ENCODE peak calls at places on chromosomes 12 and 14, in nine cellular contexts. M, K, H, Q, P, C, U, O and W are unnamed samples.

GRCh38 chr12:82176761-82177490 is 181.3 kb downstream of the CCDC59 start:
- DNase-seq in M (no peak), K (peak), H (no peak), Q (no peak), P (no peak), C (no peak), U (no peak), O (no peak), W (no peak)

GRCh38 chr14:55062517-55063351 is 11.3 kb downstream of the MAPK1IP1L start:
- DNase-seq in M (no peak), K (no peak), H (no peak), Q (peak), P (no peak), C (no peak), U (no peak), O (no peak), W (peak)

GRCh38 chr12:67921286-67921685 is 68.0 kb upstream of the IFNG-AS1 start:
- DNase-seq in M (peak), K (peak), H (no peak), Q (no peak), P (no peak), C (no peak), U (no peak), O (no peak), W (no peak)

GRCh38 chr12:93839076-93839475 is 161.9 kb downstream of the CRADD start:
- DNase-seq in M (peak), K (no peak), H (no peak), Q (no peak), P (peak), C (no peak), U (no peak), O (peak), W (no peak)

GRCh38 chr12:106342397-106343212 is 14.9 kb upstream of the POLR3B start:
- DNase-seq in M (peak), K (peak), H (no peak), Q (peak), P (peak), C (peak), U (no peak), O (peak), W (peak)

GRCh38 chr14:99412122-99413061 is 68.3 kb downstream of the SETD3 start:
- DNase-seq in M (no peak), K (peak), H (no peak), Q (no peak), P (peak), C (no peak), U (no peak), O (peak), W (no peak)

GRCh38 chr12:85350356-85350755 is 70.3 kb downstream of the ALX1 start:
- DNase-seq in M (no peak), K (no peak), H (no peak), Q (no peak), P (no peak), C (no peak), U (no peak), O (no peak), W (no peak)

GRCh38 chr12:68042212-68042699 is 53.0 kb downstream of the IFNG-AS1 start:
- DNase-seq in M (no peak), K (peak), H (no peak), Q (no peak), P (peak), C (no peak), U (peak), O (peak), W (no peak)

GRCh38 chr14:92651793-92652382 is 96.5 kb downstream of the LGMN start:
- DNase-seq in M (no peak), K (no peak), H (no peak), Q (no peak), P (no peak), C (no peak), U (peak), O (no peak), W (peak)

GRCh38 chr14:101105045-101105444 is 201.5 kb upstream of the RTL1 start:
- DNase-seq in M (no peak), K (no peak), H (no peak), Q (no peak), P (no peak), C (no peak), U (no peak), O (no peak), W (no peak)

GRCh38 chr14:22098435-22098834 is 424.8 kb upstream of the OR4E1 start:
- DNase-seq in M (no peak), K (no peak), H (no peak), Q (no peak), P (no peak), C (no peak), U (no peak), O (no peak), W (no peak)

GRCh38 chr14:22096511-22096890 is 422.9 kb upstream of the OR4E1 start:
- DNase-seq in M (no peak), K (no peak), H (no peak), Q (no peak), P (no peak), C (no peak), U (no peak), O (no peak), W (no peak)

GRCh38 chr14:22097072-22097471 is 423.5 kb upstream of the OR4E1 start:
- DNase-seq in M (no peak), K (no peak), H (no peak), Q (no peak), P (no peak), C (no peak), U (no peak), O (no peak), W (no peak)

GRCh38 chr14:22097606-22098292 is 424.1 kb upstream of the OR4E1 start:
- DNase-seq in M (no peak), K (no peak), H (no peak), Q (no peak), P (no peak), C (no peak), U (no peak), O (no peak), W (no peak)

GRCh38 chr14:22099942-22100763 is 426.5 kb upstream of the OR4E1 start:
- DNase-seq in M (peak), K (peak), H (peak), Q (peak), P (peak), C (peak), U (peak), O (peak), W (peak)
- TF ChIP-seq CTCF in M (peak), K (peak), H (peak), Q (peak), P (peak), C (peak), U (peak), O (peak), W (no peak)

DNA sequence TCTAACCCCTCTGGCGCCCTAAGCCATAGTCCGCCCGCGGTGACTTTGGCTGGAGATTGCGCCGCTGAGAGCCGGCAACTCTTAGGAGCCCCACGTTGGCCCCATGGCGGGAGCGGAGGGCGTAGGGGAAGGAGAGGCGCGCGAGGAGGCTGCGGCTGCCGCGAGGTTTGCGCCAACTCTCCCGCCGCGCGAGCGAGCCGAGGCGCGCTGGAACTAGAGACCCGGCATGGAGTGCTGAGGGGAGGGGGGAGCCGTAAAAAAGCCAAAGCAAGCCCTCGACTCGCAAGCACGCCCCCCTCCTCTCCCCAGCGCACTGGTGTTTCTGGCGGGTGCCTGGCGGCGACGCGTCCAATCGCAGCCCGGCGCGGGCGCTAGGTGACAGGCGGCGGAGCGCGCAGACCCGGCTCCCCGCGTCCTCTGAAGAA is at the start of gene SYT10:
- DNase-seq in M (no peak), K (peak), H (peak), Q (no peak), P (peak), C (peak), U (no peak), O (no peak), W (no peak)
- TF ChIP-seq CTCF in M (no peak), K (no peak), H (no peak), Q (no peak), P (no peak), C (no peak), U (no peak), O (no peak), W (no peak)

GRCh38 chr14:32033516-32033915 is 43.6 kb upstream of the ARHGAP5 start:
- DNase-seq in M (no peak), K (no peak), H (no peak), Q (no peak), P (no peak), C (no peak), U (no peak), O (no peak), W (peak)
- TF ChIP-seq CTCF in M (no peak), K (no peak), H (no peak), Q (no peak), P (no peak), C (no peak), U (no peak), O (no peak), W (no peak)

GRCh38 chr12:115109863-115110262 is 425.9 kb upstream of the TBX3 start:
- DNase-seq in M (peak), K (no peak), H (no peak), Q (no peak), P (no peak), C (no peak), U (no peak), O (no peak), W (no peak)
- TF ChIP-seq CTCF in M (no peak), K (no peak), H (no peak), Q (no peak), P (no peak), C (no peak), U (no peak), O (no peak), W (no peak)

DNA sequence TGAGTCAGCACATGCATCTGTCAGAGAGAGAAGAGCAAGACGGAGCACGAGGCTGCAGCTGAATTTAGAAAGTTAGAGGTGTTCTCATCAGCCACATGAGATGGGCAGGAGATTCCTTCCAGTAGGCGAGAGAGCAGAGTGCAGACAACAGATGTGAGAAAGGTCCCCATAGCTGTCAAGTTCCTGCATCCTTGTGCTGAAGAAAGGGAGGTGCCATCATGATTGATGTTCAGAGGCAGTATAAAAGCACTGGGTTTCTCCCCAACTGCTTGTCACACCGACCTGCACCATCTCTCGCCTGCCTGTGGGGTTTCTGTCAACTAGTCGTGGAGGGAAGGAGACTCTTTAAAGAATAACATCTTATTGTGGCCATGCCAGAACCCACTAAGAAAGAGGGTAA is at the start of gene MYBPC1:
- DNase-seq in M (no peak), K (no peak), H (no peak), Q (no peak), P (no peak), C (no peak), U (no peak), O (no peak), W (no peak)
- TF ChIP-seq CTCF in M (no peak), K (no peak), H (no peak), Q (no peak), P (no peak), C (no peak), U (no peak), O (no peak), W (no peak)

DNA sequence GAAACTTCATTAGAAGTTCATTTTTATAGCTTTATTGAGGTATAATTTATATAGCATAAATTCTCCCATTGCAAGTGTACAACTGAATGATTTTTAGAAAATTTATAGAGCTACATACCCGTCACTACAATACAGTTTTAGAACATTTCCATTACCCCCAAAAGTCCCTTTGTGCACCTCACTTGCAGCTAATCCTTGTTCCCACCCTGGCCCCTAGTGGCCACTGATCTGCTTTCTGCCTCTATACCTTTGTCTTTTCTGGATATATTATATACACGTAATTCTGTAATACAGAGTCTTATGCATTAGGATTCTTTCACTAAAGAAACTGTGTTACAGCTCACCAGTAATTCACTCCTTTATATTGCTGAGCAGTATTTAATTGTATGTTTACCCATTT is 145.1 kb upstream of the DIO2 start:
- DNase-seq in M (peak), K (peak), H (no peak), Q (no peak), P (peak), C (peak), U (peak), O (peak), W (no peak)
- TF ChIP-seq CTCF in M (peak), K (peak), H (peak), Q (no peak), P (peak), C (peak), U (peak), O (peak), W (no peak)

GRCh38 chr12:29148065-29148957 is 767 bp upstream of the FAR2 start:
- DNase-seq in M (peak), K (no peak), H (no peak), Q (peak), P (peak), C (peak), U (peak), O (no peak), W (no peak)
- TF ChIP-seq CTCF in M (peak), K (no peak), H (no peak), Q (no peak), P (peak), C (no peak), U (peak), O (no peak), W (no peak)

GRCh38 chr12:21941522-21942376 is 523 bp upstream of the ABCC9 start:
- DNase-seq in M (no peak), K (peak), H (no peak), Q (peak), P (peak), C (peak), U (no peak), O (peak), W (peak)
- TF ChIP-seq CTCF in M (no peak), K (peak), H (no peak), Q (peak), P (peak), C (peak), U (no peak), O (peak), W (peak)